ENCODE peak calls at places on chromosomes 7 and 10, in eight cellular contexts. P is brain microvascular endothelial cell, O is foreskin keratinocyte, H is left ventricle myocardium inferior, F is small intestine, B is cardiac muscle cell, M is transverse colon, L is pancreas. R is an unnamed sample.

GRCh38 chr7:100374601-100375000 is 1.3 kb downstream of the PILRA start:
- DNase-seq in P (no peak), O (no peak), H (no peak), F (no peak), B (no peak), M (no peak), L (no peak), R (no peak)

GRCh38 chr7:154827007-154827406 is 175.9 kb downstream of the PAXIP1 start:
- DNase-seq in P (no peak), O (peak; percentile 1), H (no peak), F (no peak), B (no peak), M (no peak), L (no peak), R (no peak)

GRCh38 chr10:30784521-30784895 is 155.0 kb upstream of the LYZL2 start:
- DNase-seq in P (no peak), O (no peak), H (no peak), F (peak; percentile 4), B (no peak), M (no peak), L (no peak), R (no peak)

GRCh38 chr10:12707461-12708185 is 293.9 kb downstream of the CCDC3 start:
- DNase-seq in P (peak; percentile 97), O (no peak), H (no peak), F (peak; percentile 39), B (peak; percentile 62), M (peak; percentile 31), L (peak; percentile 29), R (peak; percentile 20)

GRCh38 chr10:118840776-118841468 is 86.2 kb upstream of the CACUL1 start:
- DNase-seq in P (no peak), O (no peak), H (no peak), F (no peak), B (no peak), M (no peak), L (no peak), R (no peak)

GRCh38 chr7:84191842-84192241 is 2.7 kb downstream of the SEMA3A start:
- DNase-seq in P (no peak), O (no peak), H (no peak), F (no peak), B (no peak), M (no peak), L (no peak), R (no peak)

GRCh38 chr7:2010101-2010500 is 222.6 kb downstream of the MAD1L1 start:
- DNase-seq in P (no peak), O (no peak), H (peak; percentile 15), F (no peak), B (no peak), M (no peak), L (no peak), R (no peak)

GRCh38 chr7:73621168-73622063 is 2.9 kb downstream of the MLXIPL start:
- DNase-seq in P (no peak), O (no peak), H (no peak), F (no peak), B (no peak), M (no peak), L (no peak), R (no peak)

GRCh38 chr10:73843254-73843653 is 31.1 kb downstream of the CAMK2G start:
- DNase-seq in P (no peak), O (no peak), H (no peak), F (no peak), B (no peak), M (no peak), L (no peak), R (no peak)

GRCh38 chr10:70737977-70738376 is 47.2 kb downstream of the TBATA start:
- DNase-seq in P (no peak), O (no peak), H (no peak), F (peak; percentile 69), B (no peak), M (no peak), L (no peak), R (no peak)

GRCh38 chr10:120253131-120253530 is 203.9 kb upstream of the PLPP4 start:
- DNase-seq in P (no peak), O (no peak), H (no peak), F (no peak), B (no peak), M (no peak), L (peak; percentile 53), R (no peak)

GRCh38 chr7:46616636-46617035 is 695.6 kb upstream of the IGFBP3 start:
- DNase-seq in P (peak; percentile 42), O (peak; percentile 12), H (no peak), F (no peak), B (no peak), M (no peak), L (no peak), R (no peak)

GRCh38 chr10:43193496-43194080 is 55.3 kb downstream of the CSGALNACT2 start:
- DNase-seq in P (no peak), O (no peak), H (no peak), F (no peak), B (no peak), M (no peak), L (no peak), R (no peak)

GRCh38 chr10:74177140-74177677 is 26.2 kb downstream of the ADK start:
- DNase-seq in P (peak; percentile 22), O (peak; percentile 37), H (no peak), F (peak; percentile 48), B (no peak), M (peak; percentile 45), L (peak; percentile 38), R (peak; percentile 65)

GRCh38 chr7:134781171-134781570 is 1.7 kb downstream of the CALD1 start:
- DNase-seq in P (no peak), O (no peak), H (no peak), F (no peak), B (no peak), M (no peak), L (no peak), R (no peak)
- H3K27ac ChIP-seq in P (peak overlapping the region; percentile 93), O (peak overlapping the region; percentile 56), H (peak overlapping the region; percentile 89), F (no peak overlapping the region), B (peak overlapping the region; percentile 97), M (peak overlapping the region; percentile 88), L (peak overlapping the region; percentile 49), R (no peak overlapping the region)

GRCh38 chr10:49139000-49139865 is 5.4 kb upstream of the FAM170B start:
- DNase-seq in P (peak; percentile 74), O (no peak), H (no peak), F (no peak), B (no peak), M (no peak), L (no peak), R (no peak)

GRCh38 chr10:49138361-49138891 is 4.6 kb upstream of the FAM170B start:
- DNase-seq in P (peak; percentile 73), O (no peak), H (peak; percentile 49), F (no peak), B (no peak), M (no peak), L (peak; percentile 35), R (no peak)

GRCh38 chr10:49141541-49142332 is 7.9 kb upstream of the FAM170B start:
- DNase-seq in P (no peak), O (no peak), H (no peak), F (no peak), B (no peak), M (no peak), L (no peak), R (no peak)

GRCh38 chr10:49140306-49141175 is 6.7 kb upstream of the FAM170B start:
- DNase-seq in P (no peak), O (no peak), H (no peak), F (no peak), B (no peak), M (no peak), L (no peak), R (no peak)

DNA sequence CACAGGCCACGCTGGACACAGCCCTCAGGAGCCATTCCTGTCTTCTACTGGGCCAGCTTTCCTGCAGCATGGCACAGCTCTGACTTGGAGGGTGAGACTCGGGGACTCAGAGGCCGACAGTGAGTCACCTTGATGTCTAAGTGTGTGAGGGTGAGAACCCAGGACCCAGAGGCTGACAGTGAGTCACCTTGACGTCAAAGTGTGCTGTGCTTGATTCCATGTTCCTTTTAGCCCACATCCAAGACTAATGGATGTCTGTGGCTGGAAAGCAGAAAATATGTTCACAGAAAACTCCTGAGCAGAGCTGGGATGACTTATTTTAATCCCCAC is 6.0 kb upstream of the FAM170B start:
- DNase-seq in P (peak; percentile 96), O (peak; percentile 13), H (no peak), F (no peak), B (no peak), M (no peak), L (no peak), R (peak; percentile 76)
- H3K27ac ChIP-seq in P (peak overlapping the region; percentile 97), O (no peak overlapping the region), H (peak overlapping the region; percentile 68), F (peak overlapping the region; percentile 87), B (no peak overlapping the region), M (peak overlapping the region; percentile 51), L (peak overlapping the region; percentile 19), R (no peak overlapping the region)

GRCh38 chr7:50712527-50713356 is 70.0 kb downstream of the GRB10 start:
- DNase-seq in P (no peak), O (no peak), H (no peak), F (no peak), B (no peak), M (no peak), L (no peak), R (no peak)
- H3K27ac ChIP-seq in P (no peak overlapping the region), O (no peak overlapping the region), H (peak overlapping the region; percentile 64), F (no peak overlapping the region), B (peak overlapping the region; percentile 51), M (no peak overlapping the region), L (peak overlapping the region; percentile 28), R (no peak overlapping the region)

DNA sequence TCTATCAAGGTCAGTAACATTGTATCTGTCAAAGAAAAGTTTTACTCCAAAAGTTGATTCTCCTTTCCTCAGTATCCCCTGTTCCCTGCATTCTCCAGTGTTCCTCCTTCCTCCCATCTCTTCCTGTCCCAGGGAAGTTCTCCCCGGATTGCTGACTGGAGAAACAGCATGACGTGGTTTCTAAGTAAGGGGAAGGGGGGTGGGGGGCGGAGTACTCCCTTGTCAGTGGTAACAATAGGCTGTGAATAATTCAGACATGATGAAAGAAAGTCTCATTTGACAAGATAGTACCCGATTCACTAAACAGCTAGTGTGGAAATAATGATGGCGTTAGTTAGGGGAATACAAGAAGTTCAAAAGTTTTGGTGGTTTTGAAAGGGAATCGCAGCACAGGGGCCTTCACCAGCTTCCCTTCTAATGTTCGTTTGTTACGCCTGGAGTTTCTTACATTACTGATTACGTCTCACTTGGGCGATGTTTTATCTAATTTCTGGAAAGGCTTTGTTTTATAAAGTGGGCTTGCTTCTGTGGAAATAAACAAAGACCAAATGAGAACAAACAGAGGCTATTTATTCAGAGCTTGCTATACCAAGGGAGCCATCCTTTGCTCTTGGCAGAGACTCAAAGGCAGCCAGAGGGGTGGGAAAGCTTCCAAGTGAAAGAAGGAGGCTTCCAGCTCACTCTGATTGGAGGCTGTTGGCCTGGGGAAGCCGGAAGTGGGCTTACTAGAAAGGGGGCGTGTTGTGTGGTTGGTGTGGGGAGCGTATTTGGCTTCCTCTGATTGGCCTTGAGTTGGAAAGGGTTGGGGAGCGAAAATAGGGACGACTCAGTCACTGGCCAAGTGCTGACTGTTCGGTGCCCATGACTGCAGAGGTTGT is 453.7 kb downstream of the SDK1 start:
- DNase-seq in P (peak; percentile 20), O (no peak), H (no peak), F (peak; percentile 4), B (no peak), M (peak; percentile 11), L (no peak), R (peak; percentile 3)
- H3K27ac ChIP-seq in P (no peak overlapping the region), O (no peak overlapping the region), H (no peak overlapping the region), F (peak overlapping the region; percentile 52), B (no peak overlapping the region), M (peak overlapping the region; percentile 41), L (no peak overlapping the region), R (no peak overlapping the region)

R was measured in RWPE1.